ENCODE peak calls at places on chromosomes 13 and 19, in seven cellular contexts. T is GM12878, D is SK-N-SH, E is HCT116, O is H1, C is K562, U is HepG2. Y is an unnamed sample.

GRCh38 chr13:83937579-83937978 is 55.3 kb upstream of the SLITRK1 start:
- DNase-seq in T (no peak), D (no peak), E (no peak), O (no peak), C (no peak), U (no peak), Y (no peak)

GRCh38 chr13:111549464-111549863 is 229.0 kb downstream of the TEX29 start:
- DNase-seq in T (no peak), D (no peak), E (no peak), O (no peak), C (no peak), U (no peak), Y (no peak)

GRCh38 chr13:45367358-45367757 is 26.4 kb upstream of the TPT1 start:
- DNase-seq in T (peak; percentile 67), D (no peak), E (peak; percentile 95), O (peak; percentile 66), C (peak; percentile 80), U (peak; percentile 69), Y (no peak)

GRCh38 chr19:38173324-38174041 is 50.5 kb downstream of the DPF1 start:
- DNase-seq in T (no peak), D (peak; percentile 76), E (no peak), O (no peak), C (no peak), U (no peak), Y (no peak)

GRCh38 chr19:17806945-17807344 is 12.0 kb downstream of the B3GNT3 start:
- DNase-seq in T (no peak), D (no peak), E (no peak), O (no peak), C (no peak), U (no peak), Y (no peak)

GRCh38 chr13:93420887-93421286 is 194.3 kb downstream of the GPC6 start:
- DNase-seq in T (no peak), D (no peak), E (no peak), O (no peak), C (no peak), U (no peak), Y (no peak)

GRCh38 chr19:5452594-5453565 is 2.3 kb upstream of the ZNRF4 start:
- DNase-seq in T (no peak), D (peak; percentile 61), E (peak; percentile 78), O (no peak), C (peak; percentile 64), U (peak; percentile 44), Y (peak; percentile 54)

GRCh38 chr19:15393963-15394362 is 14.4 kb upstream of the AKAP8 start:
- DNase-seq in T (no peak), D (no peak), E (no peak), O (no peak), C (no peak), U (no peak), Y (no peak)

GRCh38 chr13:53073711-53074110 is 45.1 kb downstream of the OLFM4 start:
- DNase-seq in T (no peak), D (no peak), E (no peak), O (no peak), C (no peak), U (no peak), Y (no peak)

GRCh38 chr19:55082023-55082851 is 6.6 kb downstream of the EPS8L1 start:
- DNase-seq in T (no peak), D (peak; percentile 87), E (no peak), O (no peak), C (peak; percentile 43), U (no peak), Y (no peak)

GRCh38 chr13:51557875-51558604 is 26.2 kb upstream of the WDFY2 start:
- DNase-seq in T (no peak), D (no peak), E (no peak), O (no peak), C (no peak), U (no peak), Y (no peak)

GRCh38 chr13:71799320-71799719 is 67.7 kb downstream of the DACH1 start:
- DNase-seq in T (no peak), D (no peak), E (no peak), O (no peak), C (no peak), U (no peak), Y (no peak)

GRCh38 chr13:89163081-89163480 is 1491.9 kb downstream of the SLITRK5 start:
- DNase-seq in T (no peak), D (peak; percentile 37), E (no peak), O (no peak), C (no peak), U (no peak), Y (peak; percentile 97)

GRCh38 chr13:47188802-47189201 is 291.9 kb upstream of the HTR2A start:
- DNase-seq in T (no peak), D (no peak), E (no peak), O (no peak), C (peak; percentile 38), U (no peak), Y (no peak)

GRCh38 chr13:110912651-110913051 is 2.2 kb downstream of the ANKRD10 start:
- DNase-seq in T (no peak), D (no peak), E (no peak), O (no peak), C (peak; percentile 22), U (peak; percentile 54), Y (no peak)

GRCh38 chr13:40406405-40407138 is 259.9 kb downstream of the FOXO1 start:
- DNase-seq in T (no peak), D (no peak), E (peak; percentile 26), O (no peak), C (no peak), U (peak; percentile 43), Y (no peak)

GRCh38 chr19:23547816-23548430 is 139.1 kb downstream of the ZNF675 start:
- DNase-seq in T (no peak), D (no peak), E (no peak), O (no peak), C (no peak), U (no peak), Y (no peak)

GRCh38 chr19:46197314-46198070 is 32.0 kb upstream of the IGFL1 start:
- DNase-seq in T (no peak), D (no peak), E (no peak), O (no peak), C (no peak), U (no peak), Y (no peak)

GRCh38 chr13:75512253-75512652 is 25.4 kb downstream of the COMMD6 start:
- DNase-seq in T (peak; percentile 80), D (no peak), E (no peak), O (no peak), C (no peak), U (no peak), Y (no peak)

GRCh38 chr13:74450976-74451375 is 316.8 kb upstream of the KLF12 start:
- DNase-seq in T (no peak), D (no peak), E (no peak), O (no peak), C (no peak), U (no peak), Y (no peak)

GRCh38 chr13:36675213-36675536 is 1.4 kb downstream of the SERTM1 start:
- DNase-seq in T (no peak), D (no peak), E (no peak), O (no peak), C (no peak), U (no peak), Y (no peak)

GRCh38 chr13:36674337-36675212 is 755 bp downstream of the SERTM1 start:
- DNase-seq in T (no peak), D (peak; percentile 6), E (no peak), O (no peak), C (no peak), U (no peak), Y (no peak)

GRCh38 chr13:36673352-36673751 is 468 bp upstream of the SERTM1 start:
- DNase-seq in T (no peak), D (no peak), E (no peak), O (no peak), C (no peak), U (no peak), Y (no peak)

GRCh38 chr13:36673838-36674326 is at the start of gene SERTM1:
- DNase-seq in T (no peak), D (peak; percentile 82), E (no peak), O (peak; percentile 27), C (no peak), U (no peak), Y (no peak)
- TF ChIP-seq JUND in T (no peak), D (no peak), E (no peak), O (no peak), C (no peak), U (no peak), Y (no peak)

GRCh38 chr19:48139053-48139452 is 28.4 kb upstream of the PLA2G4C start:
- DNase-seq in T (no peak), D (no peak), E (no peak), O (no peak), C (no peak), U (no peak), Y (no peak)

GRCh38 chr19:48133094-48133493 is 22.5 kb upstream of the PLA2G4C start:
- DNase-seq in T (no peak), D (no peak), E (no peak), O (no peak), C (no peak), U (no peak), Y (no peak)

GRCh38 chr19:48137411-48137810 is 26.8 kb upstream of the PLA2G4C start:
- DNase-seq in T (no peak), D (no peak), E (no peak), O (no peak), C (no peak), U (no peak), Y (no peak)

GRCh38 chr19:48135411-48135810 is 24.8 kb upstream of the PLA2G4C start:
- DNase-seq in T (no peak), D (peak; percentile 87), E (no peak), O (no peak), C (peak; percentile 14), U (no peak), Y (peak; percentile 46)

GRCh38 chr19:48136547-48136946 is 25.9 kb upstream of the PLA2G4C start:
- DNase-seq in T (no peak), D (no peak), E (no peak), O (no peak), C (no peak), U (no peak), Y (no peak)
- TF ChIP-seq JUND in T (no peak), D (no peak), E (no peak), O (no peak), C (no peak), U (no peak), Y (no peak)

DNA sequence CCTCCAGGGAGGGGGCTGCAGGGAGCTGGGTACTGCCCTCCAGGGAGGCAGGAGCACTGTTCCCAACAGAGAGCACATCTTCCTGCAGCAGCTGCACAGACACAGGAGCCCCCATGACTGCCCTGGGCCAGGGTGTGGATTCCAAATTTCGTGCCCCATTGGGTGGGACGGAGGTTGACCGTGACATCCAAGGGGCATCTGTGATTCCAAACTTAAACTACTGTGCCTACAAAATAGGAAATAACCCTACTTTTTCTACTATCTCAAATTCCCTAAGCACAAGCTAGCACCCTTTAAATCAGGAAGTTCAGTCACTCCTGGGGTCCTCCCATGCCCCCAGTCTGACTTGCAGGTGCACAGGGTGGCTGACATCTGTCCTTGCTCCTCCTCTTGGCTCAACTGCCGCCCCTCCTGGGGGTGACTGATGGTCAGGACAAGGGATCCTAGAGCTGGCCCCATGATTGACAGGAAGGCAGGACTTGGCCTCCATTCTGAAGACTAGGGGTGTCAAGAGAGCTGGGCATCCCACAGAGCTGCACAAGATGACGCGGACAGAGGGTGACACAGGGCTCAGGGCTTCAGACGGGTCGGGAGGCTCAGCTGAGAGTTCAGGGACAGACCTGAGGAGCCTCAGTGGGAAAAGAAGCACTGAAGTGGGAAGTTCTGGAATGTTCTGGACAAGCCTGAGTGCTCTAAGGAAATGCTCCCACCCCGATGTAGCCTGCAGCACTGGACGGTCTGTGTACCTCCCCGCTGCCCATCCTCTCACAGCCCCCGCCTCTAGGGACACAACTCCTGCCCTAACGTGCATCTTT is 7.8 kb upstream of the CEACAM5 start:
- DNase-seq in T (no peak), D (no peak), E (no peak), O (no peak), C (no peak), U (no peak), Y (no peak)
- TF ChIP-seq JUND in T (no peak), D (no peak), E (no peak), O (no peak), C (no peak), U (no peak), Y (no peak)

GRCh38 chr19:2561895-2562294 is 86.0 kb downstream of the GADD45B start:
- DNase-seq in T (peak; percentile 92), D (no peak), E (no peak), O (no peak), C (no peak), U (no peak), Y (no peak)
- TF ChIP-seq JUND in T (peak; percentile 56), D (no peak), E (no peak), O (no peak), C (no peak), U (no peak), Y (no peak)

Y was measured in T47D.